ENCODE peak calls at places on chromosomes 16 and 17, in five cellular contexts. D is mammary epithelial cell; T is naive thymus-derived CD4-positive, alpha-beta T cell; X is left lung; R is pancreas. C is an unnamed sample.

GRCh38 chr16:24639769-24640168 is 89.7 kb upstream of the TNRC6A start:
- DNase-seq in D (no peak), T (no peak), X (no peak), R (no peak), C (no peak)

GRCh38 chr17:66812571-66812970 is 22.3 kb upstream of the CACNG5 start:
- DNase-seq in D (no peak), T (no peak), X (no peak), R (no peak), C (no peak)

GRCh38 chr17:78117027-78117981 is 11.3 kb downstream of the TMC6 start:
- DNase-seq in D (no peak), T (no peak), X (no peak), R (peak), C (no peak)

GRCh38 chr17:40480501-40481003 is 20.9 kb downstream of the TNS4 start:
- DNase-seq in D (peak), T (peak), X (no peak), R (no peak), C (no peak)

GRCh38 chr17:9566067-9566466 is 9.6 kb downstream of the STX8 start:
- DNase-seq in D (peak), T (peak), X (no peak), R (no peak), C (no peak)

GRCh38 chr17:42284020-42284369 is 4.3 kb upstream of the STAT5A start:
- DNase-seq in D (no peak), T (no peak), X (no peak), R (no peak), C (no peak)

GRCh38 chr17:65975878-65976277 is 216.1 kb downstream of the CEP112 start:
- DNase-seq in D (no peak), T (no peak), X (peak), R (no peak), C (no peak)

GRCh38 chr16:72961115-72961832 is 86.7 kb downstream of the ZFHX3 start:
- DNase-seq in D (no peak), T (no peak), X (no peak), R (no peak), C (no peak)

GRCh38 chr17:69696645-69697044 is 282.1 kb downstream of the MAP2K6 start:
- DNase-seq in D (no peak), T (no peak), X (no peak), R (no peak), C (no peak)

GRCh38 chr17:80770881-80771611 is 220.6 kb upstream of the CHMP6 start:
- DNase-seq in D (no peak), T (no peak), X (peak), R (no peak), C (no peak)
- H3K27ac ChIP-seq in D (no peak), T (no peak), X (no peak), R (no peak), C (no peak)

GRCh38 chr17:45667591-45668171 is 116.4 kb upstream of the CRHR1 start:
- DNase-seq in D (no peak), T (no peak), X (no peak), R (no peak), C (no peak)

GRCh38 chr17:45666046-45666600 is 118.0 kb upstream of the CRHR1 start:
- DNase-seq in D (no peak), T (no peak), X (no peak), R (no peak), C (no peak)

GRCh38 chr17:45663772-45664171 is 120.3 kb upstream of the CRHR1 start:
- DNase-seq in D (no peak), T (no peak), X (no peak), R (no peak), C (no peak)

GRCh38 chr17:45668316-45668715 is 115.8 kb upstream of the CRHR1 start:
- DNase-seq in D (no peak), T (no peak), X (no peak), R (no peak), C (no peak)

GRCh38 chr17:45666641-45667040 is 117.5 kb upstream of the CRHR1 start:
- DNase-seq in D (no peak), T (no peak), X (no peak), R (no peak), C (no peak)
- H3K27ac ChIP-seq in D (no peak), T (no peak), X (no peak), R (no peak), C (no peak)

DNA sequence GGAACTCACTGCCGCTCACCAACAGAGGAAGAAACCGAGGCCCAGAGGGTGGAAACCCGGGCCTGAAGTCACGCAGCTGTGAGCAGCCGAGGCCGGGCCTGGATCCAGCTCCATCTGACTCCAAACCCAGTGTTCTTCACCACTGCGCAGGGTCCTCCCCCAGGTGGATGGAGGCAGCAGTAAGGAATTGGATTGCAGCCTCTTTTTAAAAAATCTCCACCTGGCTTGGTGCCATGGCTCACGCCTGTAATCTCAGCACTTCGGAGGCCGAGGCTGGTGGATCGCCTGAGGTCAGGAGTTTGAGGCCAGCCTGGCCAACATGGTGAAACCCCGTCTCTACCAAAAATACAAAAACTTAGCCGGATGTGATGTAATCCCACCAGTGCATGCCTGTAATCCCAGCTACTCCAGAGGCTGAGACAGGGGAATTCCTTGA is 177.2 kb downstream of the FOXL1 start:
- DNase-seq in D (no peak), T (no peak), X (no peak), R (no peak), C (no peak)
- H3K27ac ChIP-seq in D (no peak), T (no peak), X (no peak), R (no peak), C (no peak)

GRCh38 chr17:7496470-7497227 is 12.5 kb downstream of the POLR2A start:
- DNase-seq in D (no peak), T (no peak), X (no peak), R (no peak), C (no peak)

GRCh38 chr17:7497228-7497627 is 13.1 kb downstream of the POLR2A start:
- DNase-seq in D (no peak), T (no peak), X (no peak), R (no peak), C (no peak)

GRCh38 chr17:7493941-7494340 is 9.8 kb downstream of the POLR2A start:
- DNase-seq in D (no peak), T (no peak), X (no peak), R (no peak), C (no peak)

GRCh38 chr17:7497636-7498035 is 13.5 kb downstream of the POLR2A start:
- DNase-seq in D (no peak), T (no peak), X (no peak), R (no peak), C (no peak)

GRCh38 chr17:7495906-7496434 is 11.8 kb downstream of the POLR2A start:
- DNase-seq in D (no peak), T (no peak), X (no peak), R (no peak), C (no peak)
- H3K27ac ChIP-seq in D (no peak), T (no peak), X (peak), R (no peak), C (no peak)

GRCh38 chr17:82963104-82963950 is 116.1 kb upstream of the METRNL start:
- DNase-seq in D (peak), T (peak), X (peak), R (peak), C (peak)
- H3K27ac ChIP-seq in D (no peak), T (no peak), X (peak), R (no peak), C (no peak)

GRCh38 chr16:57504001-57504400 is 17.7 kb upstream of the DOK4 start:
- DNase-seq in D (no peak), T (no peak), X (no peak), R (no peak), C (no peak)

GRCh38 chr16:57507414-57508083 is 21.3 kb upstream of the DOK4 start:
- DNase-seq in D (no peak), T (no peak), X (no peak), R (no peak), C (no peak)

GRCh38 chr16:57504491-57504890 is 18.2 kb upstream of the DOK4 start:
- DNase-seq in D (no peak), T (no peak), X (no peak), R (no peak), C (no peak)

GRCh38 chr16:57503366-57503765 is 17.1 kb upstream of the DOK4 start:
- DNase-seq in D (peak), T (no peak), X (peak), R (no peak), C (no peak)

GRCh38 chr16:57505169-57505568 is 18.9 kb upstream of the DOK4 start:
- DNase-seq in D (no peak), T (no peak), X (no peak), R (no peak), C (no peak)
- H3K27ac ChIP-seq in D (no peak), T (no peak), X (no peak), R (no peak), C (no peak)

DNA sequence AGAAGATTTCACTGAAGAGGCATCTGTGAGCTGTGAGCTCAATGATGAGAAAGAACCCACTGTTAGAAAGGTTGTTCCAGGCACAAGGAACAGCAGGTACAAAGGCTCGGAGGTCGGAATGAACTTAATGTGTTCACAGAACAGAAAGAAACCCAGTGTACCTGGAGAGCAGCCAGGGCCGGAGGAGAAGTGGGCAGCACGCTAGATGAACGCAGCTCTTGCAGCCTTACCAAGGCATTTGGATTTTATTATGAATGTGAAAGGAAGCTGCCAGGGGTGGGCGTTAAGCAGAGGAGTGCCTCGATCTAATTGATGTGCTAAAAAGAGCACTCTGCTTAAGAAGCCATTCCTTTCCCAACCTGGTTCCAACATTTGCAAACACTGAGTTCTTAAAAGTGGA is 19.0 kb downstream of the EEF2K start:
- DNase-seq in D (no peak), T (no peak), X (no peak), R (no peak), C (peak)
- H3K27ac ChIP-seq in D (no peak), T (no peak), X (no peak), R (no peak), C (peak)

GRCh38 chr16:85970712-85971220 is 71.8 kb downstream of the IRF8 start:
- DNase-seq in D (peak), T (no peak), X (no peak), R (no peak), C (no peak)
- H3K27ac ChIP-seq in D (no peak), T (no peak), X (no peak), R (no peak), C (no peak)